ENCODE peak calls at places on chromosome 1, in nine cellular contexts. I is A549, H is transverse colon, M is right lobe of liver, T is ovary, R is heart left ventricle, L is endothelial cell of umbilical vein, E is stomach, C is HCT116. J is an unnamed sample.

GRCh38 chr1:17773626-17774326 is 18.6 kb downstream of the ACTL8 start:
- DNase-seq in I (no peak), H (no peak), M (no peak), T (no peak), R (no peak), L (no peak), E (no peak), C (no peak), J (no peak)

GRCh38 chr1:160178731-160179130 is 11.6 kb upstream of the CASQ1 start:
- DNase-seq in I (no peak), H (no peak), M (no peak), T (no peak), R (no peak), L (no peak), E (no peak), C (no peak), J (no peak)

GRCh38 chr1:111571987-111572386 is 47.6 kb upstream of the RAP1A start:
- DNase-seq in I (no peak), H (no peak), M (peak; percentile 30), T (no peak), R (no peak), L (no peak), E (no peak), C (no peak), J (no peak)

GRCh38 chr1:41613646-41614592 is 129.4 kb upstream of the EDN2 start:
- DNase-seq in I (no peak), H (no peak), M (no peak), T (no peak), R (no peak), L (no peak), E (no peak), C (no peak), J (no peak)

GRCh38 chr1:209748620-209749019 is 7.2 kb upstream of the TRAF3IP3 start:
- DNase-seq in I (no peak), H (no peak), M (no peak), T (no peak), R (no peak), L (no peak), E (no peak), C (no peak), J (no peak)

GRCh38 chr1:22108343-22109135 is 34.4 kb downstream of the WNT4 start:
- DNase-seq in I (no peak), H (peak; percentile 47), M (no peak), T (no peak), R (no peak), L (no peak), E (no peak), C (no peak), J (no peak)

GRCh38 chr1:28418278-28418637 is 48.7 kb downstream of the PHACTR4 start:
- DNase-seq in I (no peak), H (no peak), M (no peak), T (no peak), R (no peak), L (no peak), E (no peak), C (no peak), J (peak; percentile 73)

GRCh38 chr1:39895731-39896480 is 5.8 kb downstream of the MYCL start:
- DNase-seq in I (no peak), H (no peak), M (no peak), T (no peak), R (no peak), L (no peak), E (no peak), C (no peak), J (no peak)

GRCh38 chr1:170316270-170316669 is 170.5 kb downstream of the NTMT2 start:
- DNase-seq in I (no peak), H (no peak), M (no peak), T (no peak), R (no peak), L (no peak), E (no peak), C (no peak), J (no peak)

GRCh38 chr1:10737268-10737624 is 59.2 kb downstream of the CASZ1 start:
- DNase-seq in I (no peak), H (no peak), M (no peak), T (no peak), R (peak; percentile 60), L (no peak), E (peak; percentile 58), C (no peak), J (no peak)

GRCh38 chr1:83822206-83822605 is 176.7 kb downstream of the TTLL7 start:
- DNase-seq in I (no peak), H (no peak), M (no peak), T (no peak), R (no peak), L (no peak), E (no peak), C (no peak), J (no peak)

GRCh38 chr1:11138952-11139351 is 39.3 kb upstream of the EXOSC10 start:
- DNase-seq in I (no peak), H (no peak), M (no peak), T (no peak), R (no peak), L (peak; percentile 51), E (no peak), C (no peak), J (no peak)

GRCh38 chr1:16167331-16168143 is 11.7 kb upstream of the EPHA2 start:
- DNase-seq in I (peak; percentile 74), H (peak; percentile 70), M (no peak), T (peak; percentile 74), R (no peak), L (no peak), E (peak; percentile 58), C (no peak), J (peak; percentile 15)

GRCh38 chr1:234887026-234887910 is 241.4 kb downstream of the TOMM20 start:
- DNase-seq in I (no peak), H (no peak), M (no peak), T (no peak), R (peak; percentile 69), L (no peak), E (no peak), C (no peak), J (no peak)

GRCh38 chr1:15966081-15966955 is 9.6 kb downstream of the ZBTB17 start:
- DNase-seq in I (no peak), H (peak; percentile 37), M (no peak), T (no peak), R (no peak), L (peak; percentile 48), E (peak; percentile 32), C (no peak), J (no peak)

DNA sequence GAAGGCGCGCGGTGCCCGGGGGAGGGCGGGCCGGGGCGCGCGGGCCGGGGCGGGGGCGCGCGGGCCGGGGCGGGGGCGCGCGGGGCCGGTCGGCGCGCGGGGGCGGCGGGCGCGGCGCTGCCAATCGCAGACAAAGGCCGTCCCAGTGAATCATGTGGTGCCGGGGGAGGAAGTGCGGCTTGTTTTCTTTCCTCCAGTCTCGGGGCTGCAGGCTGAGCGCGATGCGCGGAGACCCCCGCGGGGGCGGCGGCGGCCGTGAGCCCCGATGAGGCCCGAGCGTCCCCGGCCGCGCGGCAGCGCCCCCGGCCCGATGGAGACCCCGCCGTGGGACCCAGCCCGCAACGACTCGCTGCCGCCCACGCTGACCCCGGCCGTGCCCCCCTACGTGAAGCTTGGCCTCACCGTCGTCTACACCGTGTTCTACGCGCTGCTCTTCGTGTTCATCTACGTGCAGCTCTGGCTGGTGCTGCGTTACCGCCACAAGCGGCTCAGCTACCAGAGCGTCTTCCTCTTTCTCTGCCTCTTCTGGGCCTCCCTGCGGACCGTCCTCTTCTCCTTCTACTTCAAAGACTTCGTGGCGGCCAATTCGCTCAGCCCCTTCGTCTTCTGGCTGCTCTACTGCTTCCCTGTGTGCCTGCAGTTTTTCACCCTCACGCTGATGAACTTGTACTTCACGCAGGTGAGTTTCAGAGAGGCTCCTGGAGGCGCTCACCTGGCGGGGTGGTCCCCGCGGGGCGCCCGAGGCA is at the start of gene GPR137B:
- DNase-seq in I (peak; percentile 37), H (peak; percentile 55), M (peak; percentile 74), T (peak; percentile 67), R (peak; percentile 66), L (peak; percentile 55), E (peak; percentile 42), C (no peak), J (peak; percentile 50)
- TF ChIP-seq POLR2A in I (no peak), H (no peak), M (peak; percentile 55), T (no peak), R (peak; percentile 52), L (no peak), E (no peak), C (no peak), J (no peak)

GRCh38 chr1:157403203-157403602 is 149.1 kb downstream of the FCRL5 start:
- DNase-seq in I (peak; percentile 9), H (no peak), M (no peak), T (no peak), R (no peak), L (no peak), E (no peak), C (peak; percentile 3), J (no peak)

GRCh38 chr1:157404063-157404501 is 148.2 kb downstream of the FCRL5 start:
- DNase-seq in I (no peak), H (no peak), M (no peak), T (no peak), R (no peak), L (peak; percentile 23), E (no peak), C (no peak), J (peak; percentile 21)

GRCh38 chr1:157404614-157405013 is 147.7 kb downstream of the FCRL5 start:
- DNase-seq in I (no peak), H (no peak), M (no peak), T (no peak), R (no peak), L (no peak), E (no peak), C (no peak), J (no peak)

GRCh38 chr1:157405662-157406061 is 146.7 kb downstream of the FCRL5 start:
- DNase-seq in I (no peak), H (no peak), M (no peak), T (no peak), R (no peak), L (no peak), E (no peak), C (no peak), J (no peak)

DNA sequence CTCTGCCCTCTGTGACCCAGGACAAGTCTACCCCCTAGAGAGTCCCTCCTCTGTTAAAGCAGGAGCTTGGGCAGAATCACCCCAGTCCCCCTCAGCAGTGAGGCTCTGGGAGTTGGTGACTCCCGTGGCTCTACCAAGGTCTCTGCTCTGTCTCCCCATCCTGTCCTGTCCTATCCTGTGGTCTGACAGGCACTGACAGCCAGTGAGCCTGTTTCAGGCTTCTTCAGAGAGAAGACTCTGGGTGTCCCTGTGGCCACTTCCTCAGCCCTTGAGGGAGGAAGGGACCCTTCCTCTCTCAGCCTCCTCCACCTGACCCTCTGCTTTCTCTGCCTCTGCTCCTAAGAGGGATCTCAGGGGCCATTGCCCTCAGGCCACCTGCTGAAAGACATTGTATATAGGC is 148.7 kb downstream of the FCRL5 start:
- DNase-seq in I (no peak), H (no peak), M (no peak), T (no peak), R (no peak), L (no peak), E (no peak), C (no peak), J (no peak)
- TF ChIP-seq POLR2A in I (no peak), H (no peak), M (no peak), T (no peak), R (no peak), L (no peak), E (no peak), C (no peak), J (no peak)

GRCh38 chr1:56728964-56729363 is 83.8 kb downstream of the PRKAA2 start:
- DNase-seq in I (no peak), H (no peak), M (no peak), T (no peak), R (no peak), L (no peak), E (no peak), C (no peak), J (no peak)
- TF ChIP-seq POLR2A in I (no peak), H (no peak), M (no peak), T (no peak), R (no peak), L (no peak), E (no peak), C (no peak), J (no peak)

GRCh38 chr1:212977781-212978645 is 27.7 kb downstream of the VASH2 start:
- DNase-seq in I (no peak), H (no peak), M (no peak), T (no peak), R (no peak), L (no peak), E (peak; percentile 5), C (no peak), J (no peak)
- TF ChIP-seq POLR2A in I (no peak), H (no peak), M (no peak), T (no peak), R (no peak), L (no peak), E (no peak), C (no peak), J (no peak)